ENCODE peak calls at places on chromosomes 12 and 14, in ten cellular contexts. One of them, this sample, is unnamed.

GRCh38 chr12:828726-829395 is 76.5 kb downstream of the WNK1 start:
- DNase-seq in fibroblast of pulmonary artery: peak
- DNase-seq in esophagus squamous epithelium: no peak
- DNase-seq in keratinocyte: no peak
- DNase-seq in activated B cell treated with CpG ODN at 0.5 μM for 24 hours: no peak
- DNase-seq in nephron progenitor cell: no peak
- DNase-seq in foreskin fibroblast: no peak
- DNase-seq in GM13977: no peak
- DNase-seq in spleen: no peak
- DNase-seq in MM.1S: no peak
- DNase-seq in this sample: no peak

GRCh38 chr12:57175428-57176138 is 28.2 kb upstream of the LRP1-AS start:
- DNase-seq in fibroblast of pulmonary artery: peak
- DNase-seq in esophagus squamous epithelium: no peak
- DNase-seq in keratinocyte: peak
- DNase-seq in activated B cell treated with CpG ODN at 0.5 μM for 24 hours: no peak
- DNase-seq in nephron progenitor cell: peak
- DNase-seq in foreskin fibroblast: peak
- DNase-seq in GM13977: no peak
- DNase-seq in spleen: no peak
- DNase-seq in MM.1S: peak
- DNase-seq in this sample: peak

GRCh38 chr12:89350661-89351488 is 1.4 kb downstream of the DUSP6 start:
- DNase-seq in fibroblast of pulmonary artery: peak
- DNase-seq in esophagus squamous epithelium: no peak
- DNase-seq in keratinocyte: no peak
- DNase-seq in activated B cell treated with CpG ODN at 0.5 μM for 24 hours: peak
- DNase-seq in nephron progenitor cell: no peak
- DNase-seq in foreskin fibroblast: no peak
- DNase-seq in GM13977: peak
- DNase-seq in spleen: peak
- DNase-seq in MM.1S: peak
- DNase-seq in this sample: no peak

GRCh38 chr12:117498256-117498655 is 136.8 kb upstream of the NOS1 start:
- DNase-seq in fibroblast of pulmonary artery: no peak
- DNase-seq in esophagus squamous epithelium: no peak
- DNase-seq in keratinocyte: no peak
- DNase-seq in activated B cell treated with CpG ODN at 0.5 μM for 24 hours: no peak
- DNase-seq in nephron progenitor cell: no peak
- DNase-seq in foreskin fibroblast: no peak
- DNase-seq in GM13977: no peak
- DNase-seq in spleen: no peak
- DNase-seq in MM.1S: no peak
- DNase-seq in this sample: no peak

GRCh38 chr12:108065061-108065460 is 64.0 kb upstream of the WSCD2 start:
- DNase-seq in fibroblast of pulmonary artery: no peak
- DNase-seq in esophagus squamous epithelium: no peak
- DNase-seq in keratinocyte: no peak
- DNase-seq in activated B cell treated with CpG ODN at 0.5 μM for 24 hours: no peak
- DNase-seq in nephron progenitor cell: peak
- DNase-seq in foreskin fibroblast: no peak
- DNase-seq in GM13977: no peak
- DNase-seq in spleen: no peak
- DNase-seq in MM.1S: no peak
- DNase-seq in this sample: no peak

GRCh38 chr12:23140710-23141109 is 515.7 kb downstream of the ETNK1 start:
- DNase-seq in fibroblast of pulmonary artery: peak
- DNase-seq in esophagus squamous epithelium: no peak
- DNase-seq in keratinocyte: no peak
- DNase-seq in activated B cell treated with CpG ODN at 0.5 μM for 24 hours: no peak
- DNase-seq in nephron progenitor cell: no peak
- DNase-seq in foreskin fibroblast: no peak
- DNase-seq in GM13977: no peak
- DNase-seq in spleen: no peak
- DNase-seq in MM.1S: no peak
- DNase-seq in this sample: no peak

GRCh38 chr14:25308244-25308643 is 258.3 kb upstream of the STXBP6 start:
- DNase-seq in fibroblast of pulmonary artery: no peak
- DNase-seq in esophagus squamous epithelium: no peak
- DNase-seq in keratinocyte: no peak
- DNase-seq in activated B cell treated with CpG ODN at 0.5 μM for 24 hours: no peak
- DNase-seq in nephron progenitor cell: peak
- DNase-seq in foreskin fibroblast: no peak
- DNase-seq in GM13977: no peak
- DNase-seq in spleen: no peak
- DNase-seq in MM.1S: no peak
- DNase-seq in this sample: no peak

GRCh38 chr14:22545842-22546721 is 42.9 kb downstream of the DAD1 start:
- DNase-seq in fibroblast of pulmonary artery: peak
- DNase-seq in esophagus squamous epithelium: no peak
- DNase-seq in keratinocyte: no peak
- DNase-seq in activated B cell treated with CpG ODN at 0.5 μM for 24 hours: no peak
- DNase-seq in nephron progenitor cell: no peak
- DNase-seq in foreskin fibroblast: peak
- DNase-seq in GM13977: no peak
- DNase-seq in spleen: no peak
- DNase-seq in MM.1S: no peak
- DNase-seq in this sample: no peak

DNA sequence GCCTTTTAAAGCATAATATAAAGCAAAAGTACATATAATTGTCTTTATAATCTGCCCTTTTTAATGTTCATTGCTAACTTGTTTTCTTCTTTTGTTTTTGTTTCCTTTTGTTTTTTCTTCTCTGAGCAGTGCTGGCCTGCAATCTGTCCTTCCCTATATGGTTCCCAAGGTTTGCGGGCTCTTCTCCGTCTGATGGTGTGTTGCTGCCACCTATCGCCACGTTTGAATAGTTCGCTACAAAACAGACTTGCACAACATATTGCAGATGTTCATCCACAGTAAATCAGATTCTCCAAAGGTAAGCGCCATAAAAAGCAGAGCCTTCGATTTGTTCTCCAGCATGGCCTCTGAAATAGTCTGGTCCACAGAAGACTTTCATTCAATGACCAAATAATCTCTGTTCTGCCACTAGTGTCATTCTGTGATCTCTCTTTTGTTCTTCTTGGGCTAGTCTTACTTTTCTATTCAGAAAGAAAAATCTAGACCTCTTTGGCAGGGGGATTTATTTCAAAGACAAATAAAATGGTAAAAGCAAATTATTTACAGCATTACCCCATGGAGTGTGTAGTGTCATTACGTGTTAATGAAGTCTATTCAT is 33.5 kb downstream of the C12orf50 start:
- DNase-seq in fibroblast of pulmonary artery: peak
- DNase-seq in esophagus squamous epithelium: no peak
- DNase-seq in keratinocyte: peak
- DNase-seq in activated B cell treated with CpG ODN at 0.5 μM for 24 hours: no peak
- DNase-seq in nephron progenitor cell: peak
- DNase-seq in foreskin fibroblast: peak
- DNase-seq in GM13977: peak
- DNase-seq in spleen: no peak
- DNase-seq in MM.1S: peak
- DNase-seq in this sample: peak
- TF ChIP-seq CTCF in fibroblast of pulmonary artery: peak
- TF ChIP-seq CTCF in esophagus squamous epithelium: peak
- TF ChIP-seq CTCF in keratinocyte: peak
- TF ChIP-seq CTCF in activated B cell treated with CpG ODN at 0.5 μM for 24 hours: no peak
- TF ChIP-seq CTCF in nephron progenitor cell: peak
- TF ChIP-seq CTCF in foreskin fibroblast: peak
- TF ChIP-seq CTCF in GM13977: peak
- TF ChIP-seq CTCF in spleen: peak
- TF ChIP-seq CTCF in MM.1S: peak
- TF ChIP-seq CTCF in this sample: peak

GRCh38 chr12:94145231-94145979 is 3.0 kb upstream of the PLXNC1 start:
- DNase-seq in fibroblast of pulmonary artery: peak
- DNase-seq in esophagus squamous epithelium: no peak
- DNase-seq in keratinocyte: no peak
- DNase-seq in activated B cell treated with CpG ODN at 0.5 μM for 24 hours: no peak
- DNase-seq in nephron progenitor cell: no peak
- DNase-seq in foreskin fibroblast: peak
- DNase-seq in GM13977: peak
- DNase-seq in spleen: no peak
- DNase-seq in MM.1S: peak
- DNase-seq in this sample: no peak
- TF ChIP-seq CTCF in fibroblast of pulmonary artery: peak
- TF ChIP-seq CTCF in esophagus squamous epithelium: peak
- TF ChIP-seq CTCF in keratinocyte: no peak
- TF ChIP-seq CTCF in activated B cell treated with CpG ODN at 0.5 μM for 24 hours: no peak
- TF ChIP-seq CTCF in nephron progenitor cell: no peak
- TF ChIP-seq CTCF in foreskin fibroblast: peak
- TF ChIP-seq CTCF in GM13977: peak
- TF ChIP-seq CTCF in spleen: peak
- TF ChIP-seq CTCF in MM.1S: peak
- TF ChIP-seq CTCF in this sample: peak

DNA sequence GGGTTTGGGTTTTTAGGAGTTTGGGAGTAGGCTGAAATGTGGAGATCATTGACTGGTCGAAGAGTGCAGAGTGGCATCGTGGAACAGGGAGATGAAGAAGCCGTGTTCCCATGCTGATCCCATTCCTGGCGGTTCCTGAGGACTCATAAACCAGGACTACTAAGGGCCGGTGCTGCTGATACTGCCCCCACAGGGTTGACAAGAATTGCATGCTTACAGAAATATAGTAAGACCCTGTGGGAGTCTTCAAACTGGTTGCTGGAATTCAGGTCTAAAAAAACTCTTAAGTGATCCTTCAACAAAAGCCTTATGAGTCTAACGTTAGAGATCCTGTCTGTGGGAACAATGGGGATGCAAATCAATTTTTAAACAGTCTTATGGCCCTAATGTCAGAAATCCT is 64.0 kb upstream of the ARHGAP5 start:
- DNase-seq in fibroblast of pulmonary artery: no peak
- DNase-seq in esophagus squamous epithelium: no peak
- DNase-seq in keratinocyte: no peak
- DNase-seq in activated B cell treated with CpG ODN at 0.5 μM for 24 hours: no peak
- DNase-seq in nephron progenitor cell: no peak
- DNase-seq in foreskin fibroblast: no peak
- DNase-seq in GM13977: no peak
- DNase-seq in spleen: no peak
- DNase-seq in MM.1S: no peak
- DNase-seq in this sample: no peak
- TF ChIP-seq CTCF in fibroblast of pulmonary artery: peak
- TF ChIP-seq CTCF in esophagus squamous epithelium: no peak
- TF ChIP-seq CTCF in keratinocyte: no peak
- TF ChIP-seq CTCF in activated B cell treated with CpG ODN at 0.5 μM for 24 hours: no peak
- TF ChIP-seq CTCF in nephron progenitor cell: no peak
- TF ChIP-seq CTCF in foreskin fibroblast: no peak
- TF ChIP-seq CTCF in GM13977: no peak
- TF ChIP-seq CTCF in spleen: no peak
- TF ChIP-seq CTCF in MM.1S: no peak
- TF ChIP-seq CTCF in this sample: no peak

GRCh38 chr12:132955094-132955932 is 793 bp downstream of the ZNF605 start:
- DNase-seq in fibroblast of pulmonary artery: peak
- DNase-seq in esophagus squamous epithelium: no peak
- DNase-seq in keratinocyte: no peak
- DNase-seq in activated B cell treated with CpG ODN at 0.5 μM for 24 hours: no peak
- DNase-seq in nephron progenitor cell: peak
- DNase-seq in foreskin fibroblast: peak
- DNase-seq in GM13977: peak
- DNase-seq in spleen: peak
- DNase-seq in MM.1S: no peak
- DNase-seq in this sample: peak
- TF ChIP-seq CTCF in fibroblast of pulmonary artery: no peak
- TF ChIP-seq CTCF in esophagus squamous epithelium: no peak
- TF ChIP-seq CTCF in keratinocyte: no peak
- TF ChIP-seq CTCF in activated B cell treated with CpG ODN at 0.5 μM for 24 hours: no peak
- TF ChIP-seq CTCF in nephron progenitor cell: no peak
- TF ChIP-seq CTCF in foreskin fibroblast: no peak
- TF ChIP-seq CTCF in GM13977: peak
- TF ChIP-seq CTCF in spleen: no peak
- TF ChIP-seq CTCF in MM.1S: no peak
- TF ChIP-seq CTCF in this sample: no peak

GRCh38 chr12:49366652-49367380 is 446 bp upstream of the SPATS2 start:
- DNase-seq in fibroblast of pulmonary artery: peak
- DNase-seq in esophagus squamous epithelium: no peak
- DNase-seq in keratinocyte: peak
- DNase-seq in activated B cell treated with CpG ODN at 0.5 μM for 24 hours: peak
- DNase-seq in nephron progenitor cell: peak
- DNase-seq in foreskin fibroblast: peak
- DNase-seq in GM13977: peak
- DNase-seq in spleen: peak
- DNase-seq in MM.1S: peak
- DNase-seq in this sample: peak
- TF ChIP-seq CTCF in fibroblast of pulmonary artery: peak
- TF ChIP-seq CTCF in esophagus squamous epithelium: peak
- TF ChIP-seq CTCF in keratinocyte: peak
- TF ChIP-seq CTCF in activated B cell treated with CpG ODN at 0.5 μM for 24 hours: no peak
- TF ChIP-seq CTCF in nephron progenitor cell: no peak
- TF ChIP-seq CTCF in foreskin fibroblast: peak
- TF ChIP-seq CTCF in GM13977: peak
- TF ChIP-seq CTCF in spleen: peak
- TF ChIP-seq CTCF in MM.1S: peak
- TF ChIP-seq CTCF in this sample: no peak

This sample was measured in GM10248.